ENCODE peak calls at places on chromosomes 13 and 19, in four cellular contexts. M, G, P and D are unnamed samples.

GRCh38 chr19:18418034-18418724 is 1.0 kb upstream of the SSBP4 start:
- DNase-seq in M (no peak), G (no peak), P (no peak), D (peak; percentile 11)

GRCh38 chr19:16025108-16026101 is 50.9 kb upstream of the TPM4 start:
- DNase-seq in M (peak; percentile 52), G (peak; percentile 53), P (no peak), D (peak; percentile 67)

GRCh38 chr13:66021846-66022245 is 1208.3 kb downstream of the PCDH9 start:
- DNase-seq in M (no peak), G (no peak), P (no peak), D (no peak)

GRCh38 chr19:44741841-44742352 is 6.6 kb upstream of the BCL3 start:
- DNase-seq in M (no peak), G (peak; percentile 62), P (no peak), D (no peak)

GRCh38 chr13:45142440-45143345 is 22.4 kb downstream of the GTF2F2 start:
- DNase-seq in M (no peak), G (no peak), P (no peak), D (no peak)

GRCh38 chr19:6738726-6739389 is 622 bp upstream of the TRIP10 start:
- DNase-seq in M (peak; percentile 67), G (no peak), P (peak; percentile 76), D (peak; percentile 62)

GRCh38 chr13:22562116-22562515 is 618.7 kb upstream of the SGCG start:
- DNase-seq in M (no peak), G (no peak), P (no peak), D (no peak)

GRCh38 chr19:20162821-20163220 is 4.2 kb upstream of the ZNF486 start:
- DNase-seq in M (no peak), G (no peak), P (no peak), D (no peak)

GRCh38 chr19:31330237-31330636 is 19.0 kb downstream of the TSHZ3 start:
- DNase-seq in M (no peak), G (no peak), P (no peak), D (no peak)

GRCh38 chr13:44989941-44990340 is 603 bp downstream of the GPALPP1 start:
- DNase-seq in M (peak; percentile 22), G (no peak), P (no peak), D (no peak)

GRCh38 chr19:18232540-18233223 is 6.4 kb upstream of the PDE4C start:
- DNase-seq in M (peak; percentile 92), G (peak; percentile 79), P (peak; percentile 89), D (peak; percentile 81)

GRCh38 chr13:26619321-26619720 is 61.8 kb downstream of the WASF3 start:
- DNase-seq in M (no peak), G (no peak), P (no peak), D (no peak)

GRCh38 chr13:29457299-29457698 is 138.2 kb downstream of the SLC7A1 start:
- DNase-seq in M (no peak), G (no peak), P (no peak), D (no peak)

GRCh38 chr13:40152145-40152544 is 496.7 kb downstream of the COG6 start:
- DNase-seq in M (no peak), G (no peak), P (no peak), D (no peak)

GRCh38 chr13:80469841-80470378 is 129.0 kb upstream of the SPRY2 start:
- DNase-seq in M (no peak), G (no peak), P (no peak), D (no peak)

GRCh38 chr19:39949026-39949747 is 14.8 kb upstream of the FCGBP start:
- DNase-seq in M (no peak), G (no peak), P (no peak), D (no peak)

GRCh38 chr19:34482380-34483250 is 1.1 kb downstream of the WTIP start:
- DNase-seq in M (peak; percentile 65), G (no peak), P (peak; percentile 72), D (peak; percentile 63)
- TF ChIP-seq CREB1 in M (no peak), G (no peak), P (no peak), D (no peak)

GRCh38 chr19:46935066-46935663 is 74.4 kb downstream of the ARHGAP35 start:
- DNase-seq in M (no peak), G (no peak), P (no peak), D (no peak)
- TF ChIP-seq CREB1 in M (no peak), G (no peak), P (no peak), D (no peak)

GRCh38 chr13:31697290-31697689 is 42.0 kb upstream of the RXFP2 start:
- DNase-seq in M (no peak), G (no peak), P (no peak), D (no peak)

GRCh38 chr13:31703780-31704179 is 35.5 kb upstream of the RXFP2 start:
- DNase-seq in M (no peak), G (no peak), P (no peak), D (no peak)

GRCh38 chr13:31699650-31700049 is 39.7 kb upstream of the RXFP2 start:
- DNase-seq in M (peak; percentile 71), G (no peak), P (no peak), D (peak; percentile 12)
- TF ChIP-seq CREB1 in M (no peak), G (no peak), P (no peak), D (no peak)

GRCh38 chr19:519449-519865 is 12.1 kb upstream of the CDC34 start:
- DNase-seq in M (no peak), G (no peak), P (no peak), D (no peak)
- TF ChIP-seq CREB1 in M (no peak), G (no peak), P (no peak), D (no peak)